ENCODE peak calls at places on chromosome 11, in six cellular contexts. F is activated CD8-positive, alpha-beta memory T cell treated with anti-CD3 and anti-CD28 coated beads for 1 hour; R is choroid plexus epithelial cell; Z is C1 segment of cervical spinal cord; O is kidney; N is lower lobe of right lung. C is an unnamed sample.
A peak's percentile ranks its signal among the peaks of the same experiment; 100 is the strongest.

GRCh38 chr11:66328307-66329144 is 7.7 kb downstream of the RIN1 start:
- DNase-seq in R (peak; percentile 73), Z (peak; percentile 65), F (no peak), O (peak; percentile 88), N (peak; percentile 83), C (peak; percentile 73)

GRCh38 chr11:44577231-44577834 is 11.9 kb downstream of the CD82 start:
- DNase-seq in N (no peak), R (no peak), Z (no peak), F (no peak), O (no peak), C (no peak)

GRCh38 chr11:11370263-11371060 is 17.4 kb upstream of the CSNK2A3 start:
- DNase-seq in F (no peak), R (no peak), Z (no peak), O (no peak), N (no peak), C (no peak)

GRCh38 chr11:3723014-3723708 is 52.0 kb upstream of the CHRNA10 start:
- DNase-seq in N (no peak), R (peak; percentile 98), Z (no peak), O (no peak), F (no peak), C (peak; percentile 99)

GRCh38 chr11:100592619-100593309 is 94.3 kb upstream of the ARHGAP42 start:
- DNase-seq in N (no peak), R (no peak), O (no peak), Z (no peak), F (no peak), C (peak; percentile 56)

GRCh38 chr11:88410636-88411035 is 73.1 kb upstream of the CTSC start:
- DNase-seq in Z (no peak), N (no peak), R (no peak), F (no peak), O (no peak), C (no peak)

GRCh38 chr11:68843052-68843561 is 1.4 kb upstream of the CPT1A start:
- DNase-seq in R (peak; percentile 62), Z (no peak), N (no peak), F (no peak), O (no peak), C (peak; percentile 14)

GRCh38 chr11:55707029-55707428 is 45.0 kb downstream of the OR4C6 start:
- DNase-seq in R (peak; percentile 70), O (no peak), N (no peak), Z (no peak), F (no peak), C (no peak)

GRCh38 chr11:118622376-118623290 is 15.2 kb downstream of the PHLDB1 start:
- DNase-seq in O (peak; percentile 80), Z (peak; percentile 84), N (peak; percentile 62), F (no peak), R (peak; percentile 70), C (peak; percentile 83)

C was measured in fibroblast of gingiva.